ENCODE peak calls at places on chromosomes 2 and 18, in nine cellular contexts. E is endodermal cell, D is tibial nerve, I is lung microvascular endothelial cell, Z is HuH-7, P is glutamatergic neuron, M is GM12865, L is A549, Y is NCI-H774. V is an unnamed sample.

GRCh38 chr18:47826157-47827074 is 104.0 kb downstream of the SMAD2 start:
- DNase-seq in L (no peak), Z (no peak), M (no peak), D (no peak), E (no peak), Y (no peak), P (no peak), I (no peak), V (no peak)

GRCh38 chr2:903223-903900 is 47.3 kb upstream of the SNTG2 start:
- DNase-seq in M (no peak), P (no peak), Z (no peak), Y (no peak), E (peak; percentile 61), I (no peak), D (no peak), L (no peak), V (no peak)

GRCh38 chr18:60090170-60090569 is 190.4 kb downstream of the PMAIP1 start:
- DNase-seq in D (no peak), I (no peak), Z (no peak), P (no peak), M (peak; percentile 11), Y (no peak), E (no peak), L (no peak), V (no peak)

GRCh38 chr2:98165516-98166071 is 78.6 kb downstream of the VWA3B start:
- DNase-seq in Y (no peak), E (peak; percentile 24), I (no peak), M (no peak), P (no peak), L (no peak), D (no peak), Z (no peak), V (no peak)

GRCh38 chr2:105950521-105951389 is 206.0 kb downstream of the NCK2 start:
- DNase-seq in L (no peak), Y (no peak), I (no peak), M (no peak), D (no peak), Z (no peak), P (no peak), E (peak; percentile 92), V (no peak)

GRCh38 chr2:179422037-179422643 is 157.5 kb upstream of the SESTD1 start:
- DNase-seq in M (peak; percentile 73), P (peak; percentile 73), L (peak; percentile 6), Y (peak; percentile 65), Z (peak; percentile 33), D (peak; percentile 71), I (peak; percentile 77), E (peak; percentile 92), V (peak; percentile 75)

GRCh38 chr2:2751715-2752315 is 420.7 kb upstream of the MYT1L start:
- DNase-seq in I (no peak), Y (no peak), P (no peak), Z (no peak), M (no peak), E (no peak), L (no peak), D (no peak), V (no peak)

GRCh38 chr2:55097462-55098410 is 47.5 kb upstream of the RTN4 start:
- DNase-seq in L (no peak), E (no peak), D (no peak), I (peak; percentile 79), Y (no peak), M (no peak), P (no peak), Z (no peak), V (no peak)

GRCh38 chr2:112062894-112063293 is 7.8 kb downstream of the TMEM87B start:
- DNase-seq in L (no peak), I (no peak), E (no peak), M (peak; percentile 31), Y (no peak), D (no peak), P (no peak), Z (no peak), V (no peak)

GRCh38 chr2:29223851-29224692 is 108.9 kb downstream of the CLIP4 start:
- DNase-seq in M (no peak), Y (no peak), I (peak; percentile 84), D (peak; percentile 38), Z (no peak), L (no peak), P (no peak), E (no peak), V (no peak)

GRCh38 chr2:209321076-209321475 is 102.8 kb upstream of the MAP2 start:
- DNase-seq in I (no peak), P (no peak), E (no peak), M (no peak), L (no peak), D (no peak), Y (no peak), Z (no peak), V (no peak)

GRCh38 chr2:74893332-74893731 is 59.4 kb downstream of the HK2 start:
- DNase-seq in P (no peak), M (no peak), Z (no peak), E (no peak), L (peak; percentile 23), Y (no peak), D (no peak), I (peak; percentile 89), V (no peak)

GRCh38 chr2:96315400-96316071 is 9.6 kb upstream of the ITPRIPL1 start:
- DNase-seq in Y (no peak), L (no peak), M (peak; percentile 65), E (no peak), I (peak; percentile 74), P (no peak), D (no peak), Z (no peak), V (peak; percentile 39)

GRCh38 chr18:59569321-59569720 is 127.9 kb downstream of the CCBE1 start:
- DNase-seq in D (no peak), E (no peak), P (no peak), M (no peak), Z (no peak), I (no peak), Y (no peak), L (no peak), V (no peak)

GRCh38 chr2:207873794-207874193 is 104.1 kb upstream of the FZD5 start:
- DNase-seq in E (no peak), I (no peak), L (no peak), D (no peak), Y (no peak), Z (no peak), M (peak; percentile 28), P (no peak), V (no peak)

GRCh38 chr2:70627499-70627898 is 73.9 kb upstream of the TGFA start:
- DNase-seq in Y (peak; percentile 45), P (no peak), E (no peak), M (no peak), Z (no peak), L (no peak), D (no peak), I (peak; percentile 52), V (peak; percentile 24)

GRCh38 chr2:44163782-44164181 is 4.9 kb upstream of the PPM1B start:
- DNase-seq in D (no peak), M (no peak), L (no peak), P (no peak), E (no peak), I (no peak), Y (no peak), Z (no peak), V (no peak)

GRCh38 chr2:176246324-176246723 is 22.9 kb upstream of the MTX2 start:
- DNase-seq in Y (no peak), E (no peak), D (no peak), L (no peak), P (no peak), Z (no peak), M (no peak), I (no peak), V (no peak)

GRCh38 chr2:103166406-103167324 is 404.8 kb downstream of the TMEM182 start:
- DNase-seq in D (no peak), I (no peak), P (no peak), E (no peak), Y (no peak), L (no peak), M (no peak), Z (no peak), V (peak; percentile 33)

GRCh38 chr2:96147593-96148201 is 2.5 kb upstream of the DUSP2 start:
- DNase-seq in E (peak; percentile 63), P (no peak), D (no peak), Y (no peak), L (no peak), Z (no peak), I (no peak), M (peak; percentile 62), V (no peak)

GRCh38 chr2:69549421-69549820 is 94.1 kb downstream of the AAK1 start:
- DNase-seq in Z (no peak), L (no peak), E (no peak), Y (no peak), M (no peak), P (no peak), I (peak; percentile 53), D (no peak), V (no peak)

GRCh38 chr2:218398437-218399390 is 954 bp upstream of the CTDSP1 start:
- DNase-seq in E (peak; percentile 77), I (peak; percentile 67), Z (peak; percentile 59), Y (peak; percentile 74), D (peak; percentile 79), M (peak; percentile 88), L (peak; percentile 41), P (no peak), V (peak; percentile 68)

GRCh38 chr2:109213646-109214417 is 84.8 kb downstream of the SH3RF3 start:
- DNase-seq in I (peak; percentile 90), M (peak; percentile 84), Z (no peak), P (no peak), L (no peak), E (no peak), Y (no peak), D (no peak), V (no peak)

GRCh38 chr2:28644760-28645159 is 106.9 kb upstream of the PPP1CB start:
- DNase-seq in I (no peak), L (no peak), E (no peak), D (no peak), M (no peak), Z (no peak), Y (no peak), P (no peak), V (no peak)

GRCh38 chr2:27701676-27702075 is 38.0 kb downstream of the SLC4A1AP start:
- DNase-seq in Z (no peak), I (no peak), M (no peak), Y (no peak), P (no peak), D (no peak), L (no peak), E (no peak), V (no peak)

GRCh38 chr2:35714883-35715282 is 640.7 kb upstream of the CRIM1 start:
- DNase-seq in Z (no peak), P (no peak), I (no peak), E (no peak), M (no peak), L (no peak), Y (no peak), D (no peak), V (no peak)

GRCh38 chr2:144181006-144181405 is 338.9 kb downstream of the ZEB2 start:
- DNase-seq in I (no peak), P (no peak), E (no peak), L (no peak), Y (no peak), D (no peak), M (no peak), Z (no peak), V (no peak)

GRCh38 chr2:156333274-156333950 is 891 bp upstream of the NR4A2 start:
- DNase-seq in P (no peak), Z (peak; percentile 65), Y (no peak), I (no peak), L (no peak), D (no peak), E (no peak), M (peak; percentile 71), V (no peak)

GRCh38 chr2:3482363-3482821 is 36.9 kb downstream of the ADI1 start:
- DNase-seq in E (no peak), I (no peak), L (no peak), P (no peak), Y (no peak), M (no peak), Z (no peak), D (peak; percentile 4), V (no peak)

GRCh38 chr18:2444201-2444875 is 127.0 kb downstream of the METTL4 start:
- DNase-seq in E (no peak), Z (no peak), P (no peak), L (no peak), M (no peak), Y (no peak), D (no peak), I (no peak), V (no peak)

GRCh38 chr2:112293636-112294401 is 18.4 kb downstream of the ZC3H6 start:
- DNase-seq in L (no peak), P (no peak), I (no peak), D (no peak), M (no peak), E (no peak), Y (no peak), Z (no peak), V (no peak)

V was measured in HepG2.